ENCODE peak calls at places on chromosomes 13 and 19, in five cellular contexts. U, P, O, Y and J are unnamed samples.
A peak's percentile ranks its signal among the peaks of the same experiment; 100 is the strongest.

GRCh38 chr19:58330458-58330857 is 3.7 kb downstream of the ZSCAN22 start:
- DNase-seq in U (no peak), P (no peak), O (no peak), Y (no peak), J (no peak)

GRCh38 chr13:45511310-45512147 is 46.8 kb downstream of the COG3 start:
- DNase-seq in U (peak; percentile 32), P (no peak), O (no peak), Y (peak; percentile 50), J (no peak)

GRCh38 chr13:111397202-111397880 is 76.9 kb downstream of the TEX29 start:
- DNase-seq in U (no peak), P (no peak), O (no peak), Y (no peak), J (no peak)

GRCh38 chr19:459724-460511 is 915 bp downstream of the SHC2 start:
- DNase-seq in U (peak; percentile 75), P (no peak), O (peak; percentile 18), Y (no peak), J (no peak)

GRCh38 chr13:57857945-57858344 is 226.4 kb downstream of the PCDH17 start:
- DNase-seq in U (no peak), P (no peak), O (no peak), Y (no peak), J (no peak)

GRCh38 chr13:112249644-112250610 is 126.2 kb upstream of the SPACA7 start:
- DNase-seq in U (peak; percentile 9), P (no peak), O (no peak), Y (no peak), J (no peak)

GRCh38 chr13:79360064-79360463 is 46.0 kb downstream of the RBM26 start:
- DNase-seq in U (no peak), P (no peak), O (no peak), Y (no peak), J (no peak)

GRCh38 chr13:32737111-32737571 is 150.9 kb downstream of the PDS5B start:
- DNase-seq in U (no peak), P (no peak), O (no peak), Y (no peak), J (no peak)

GRCh38 chr13:46062190-46062589 is 9.6 kb upstream of the ZC3H13 start:
- DNase-seq in U (no peak), P (no peak), O (no peak), Y (no peak), J (no peak)

GRCh38 chr19:12527034-12527836 is 24.0 kb downstream of the ZNF564 start:
- DNase-seq in U (no peak), P (no peak), O (no peak), Y (no peak), J (no peak)

GRCh38 chr13:50910483-50910805 is 853 bp downstream of the RNASEH2B start:
- DNase-seq in U (peak; percentile 24), P (no peak), O (no peak), Y (no peak), J (no peak)

GRCh38 chr19:3216874-3217273 is 7.6 kb upstream of the CELF5 start:
- DNase-seq in U (no peak), P (no peak), O (no peak), Y (no peak), J (no peak)

GRCh38 chr13:24161010-24161775 is 673 bp downstream of the SPATA13 start:
- DNase-seq in U (no peak), P (peak; percentile 9), O (peak; percentile 54), Y (no peak), J (no peak)

GRCh38 chr13:114047358-114047881 is 73.5 kb upstream of the C13orf46 start:
- DNase-seq in U (no peak), P (no peak), O (no peak), Y (no peak), J (no peak)

GRCh38 chr19:7868671-7869452 is 5.3 kb downstream of the PRR36 start:
- DNase-seq in U (peak; percentile 75), P (peak; percentile 67), O (peak; percentile 81), Y (no peak), J (peak; percentile 43)

GRCh38 chr13:78595819-78596700 is 7.3 kb downstream of the POU4F1 start:
- DNase-seq in U (no peak), P (no peak), O (no peak), Y (no peak), J (no peak)

GRCh38 chr19:12365094-12365371 is 450 bp downstream of the ZNF442 start:
- DNase-seq in U (peak; percentile 26), P (no peak), O (peak; percentile 35), Y (no peak), J (no peak)

GRCh38 chr13:40206241-40207109 is 460.0 kb downstream of the FOXO1 start:
- DNase-seq in U (no peak), P (no peak), O (peak; percentile 59), Y (no peak), J (no peak)

GRCh38 chr19:54517483-54517882 is 14.9 kb downstream of the LAIR2 start:
- DNase-seq in U (no peak), P (peak; percentile 17), O (peak; percentile 69), Y (peak; percentile 1), J (no peak)

GRCh38 chr19:42040031-42040430 is 30.0 kb downstream of the GRIK5 start:
- DNase-seq in U (no peak), P (no peak), O (no peak), Y (no peak), J (no peak)

GRCh38 chr13:30734434-30734833 is 909 bp upstream of the ALOX5AP start:
- DNase-seq in U (no peak), P (no peak), O (no peak), Y (no peak), J (no peak)

GRCh38 chr13:21242236-21242635 is 65.8 kb downstream of the MRPL57 start:
- DNase-seq in U (peak; percentile 40), P (no peak), O (no peak), Y (peak; percentile 52), J (no peak)

GRCh38 chr19:44822177-44822576 is 13.3 kb downstream of the BCAM start:
- DNase-seq in U (no peak), P (no peak), O (no peak), Y (no peak), J (no peak)

GRCh38 chr13:78137404-78138142 is 218.9 kb upstream of the EDNRB start:
- DNase-seq in U (peak; percentile 9), P (no peak), O (peak; percentile 10), Y (peak; percentile 64), J (no peak)

GRCh38 chr19:1400281-1401137 is 833 bp downstream of the GAMT start:
- DNase-seq in U (peak; percentile 78), P (no peak), O (no peak), Y (no peak), J (no peak)

GRCh38 chr19:47176627-47177090 is 46.0 kb downstream of the SAE1 start:
- DNase-seq in U (no peak), P (no peak), O (peak; percentile 50), Y (no peak), J (no peak)

GRCh38 chr13:72384879-72385278 is 342.6 kb downstream of the MZT1 start:
- DNase-seq in U (no peak), P (no peak), O (no peak), Y (no peak), J (no peak)

GRCh38 chr13:97339019-97339988 is 94.7 kb upstream of the RAP2A start:
- DNase-seq in U (no peak), P (no peak), O (no peak), Y (no peak), J (no peak)

GRCh38 chr19:37966211-37967072 is 59.4 kb downstream of the SIPA1L3 start:
- DNase-seq in U (no peak), P (no peak), O (no peak), Y (no peak), J (no peak)